ENCODE peak calls at places on chromosomes 16 and 17, in ten cellular contexts. One of them, this sample, is unnamed.

GRCh38 chr17:66952031-66952524 is 12.4 kb upstream of the CACNG4 start:
- DNase-seq in stimulated activated CD8-positive, alpha-beta memory T cell treated with anti-CD3 and anti-CD28 coated beads, Interleukin-4, amount 100 ng/mL, for 24 hours: no peak
- DNase-seq in activated T-cell treated with anti-CD3 and anti-CD28 coated beads for 24 hours: no peak
- DNase-seq in stimulated activated CD4-positive, alpha-beta T cell treated with anti-CD3 and anti-CD28 coated beads, Interleukin-2, amount 100 ng/mL, for 24 hours: no peak
- DNase-seq in heart left ventricle: no peak
- DNase-seq in activated T-helper 1 cell treated with anti-CD3 and anti-CD28 coated beads, Interleukin-2, amount 50 U/mL, for 16 hours: no peak
- DNase-seq in Ammon's horn: no peak
- DNase-seq in neuronal stem cell: no peak
- DNase-seq in NCI-H1436: no peak
- DNase-seq in psoas muscle: no peak
- DNase-seq in this sample: no peak

GRCh38 chr17:42378597-42379594 is 9.3 kb downstream of the STAT3 start:
- DNase-seq in stimulated activated CD8-positive, alpha-beta memory T cell treated with anti-CD3 and anti-CD28 coated beads, Interleukin-4, amount 100 ng/mL, for 24 hours: no peak
- DNase-seq in activated T-cell treated with anti-CD3 and anti-CD28 coated beads for 24 hours: no peak
- DNase-seq in stimulated activated CD4-positive, alpha-beta T cell treated with anti-CD3 and anti-CD28 coated beads, Interleukin-2, amount 100 ng/mL, for 24 hours: no peak
- DNase-seq in heart left ventricle: no peak
- DNase-seq in activated T-helper 1 cell treated with anti-CD3 and anti-CD28 coated beads, Interleukin-2, amount 50 U/mL, for 16 hours: no peak
- DNase-seq in Ammon's horn: peak
- DNase-seq in neuronal stem cell: no peak
- DNase-seq in NCI-H1436: no peak
- DNase-seq in psoas muscle: no peak
- DNase-seq in this sample: no peak

GRCh38 chr17:28574536-28574935 is 2.2 kb downstream of the ALDOC start:
- DNase-seq in stimulated activated CD8-positive, alpha-beta memory T cell treated with anti-CD3 and anti-CD28 coated beads, Interleukin-4, amount 100 ng/mL, for 24 hours: no peak
- DNase-seq in activated T-cell treated with anti-CD3 and anti-CD28 coated beads for 24 hours: no peak
- DNase-seq in stimulated activated CD4-positive, alpha-beta T cell treated with anti-CD3 and anti-CD28 coated beads, Interleukin-2, amount 100 ng/mL, for 24 hours: no peak
- DNase-seq in heart left ventricle: no peak
- DNase-seq in activated T-helper 1 cell treated with anti-CD3 and anti-CD28 coated beads, Interleukin-2, amount 50 U/mL, for 16 hours: no peak
- DNase-seq in Ammon's horn: no peak
- DNase-seq in neuronal stem cell: no peak
- DNase-seq in NCI-H1436: peak
- DNase-seq in psoas muscle: no peak
- DNase-seq in this sample: no peak

GRCh38 chr17:33647976-33648375 is 354.9 kb upstream of the ASIC2 start:
- DNase-seq in stimulated activated CD8-positive, alpha-beta memory T cell treated with anti-CD3 and anti-CD28 coated beads, Interleukin-4, amount 100 ng/mL, for 24 hours: no peak
- DNase-seq in activated T-cell treated with anti-CD3 and anti-CD28 coated beads for 24 hours: no peak
- DNase-seq in stimulated activated CD4-positive, alpha-beta T cell treated with anti-CD3 and anti-CD28 coated beads, Interleukin-2, amount 100 ng/mL, for 24 hours: no peak
- DNase-seq in heart left ventricle: no peak
- DNase-seq in activated T-helper 1 cell treated with anti-CD3 and anti-CD28 coated beads, Interleukin-2, amount 50 U/mL, for 16 hours: no peak
- DNase-seq in Ammon's horn: peak
- DNase-seq in neuronal stem cell: peak
- DNase-seq in NCI-H1436: no peak
- DNase-seq in psoas muscle: no peak
- DNase-seq in this sample: no peak

GRCh38 chr16:67026570-67026969 is 2.4 kb upstream of the CBFB start:
- DNase-seq in stimulated activated CD8-positive, alpha-beta memory T cell treated with anti-CD3 and anti-CD28 coated beads, Interleukin-4, amount 100 ng/mL, for 24 hours: no peak
- DNase-seq in activated T-cell treated with anti-CD3 and anti-CD28 coated beads for 24 hours: no peak
- DNase-seq in stimulated activated CD4-positive, alpha-beta T cell treated with anti-CD3 and anti-CD28 coated beads, Interleukin-2, amount 100 ng/mL, for 24 hours: no peak
- DNase-seq in heart left ventricle: no peak
- DNase-seq in activated T-helper 1 cell treated with anti-CD3 and anti-CD28 coated beads, Interleukin-2, amount 50 U/mL, for 16 hours: no peak
- DNase-seq in Ammon's horn: no peak
- DNase-seq in neuronal stem cell: no peak
- DNase-seq in NCI-H1436: no peak
- DNase-seq in psoas muscle: no peak
- DNase-seq in this sample: no peak

GRCh38 chr17:17355426-17355825 is 52.3 kb downstream of the NT5M start:
- DNase-seq in stimulated activated CD8-positive, alpha-beta memory T cell treated with anti-CD3 and anti-CD28 coated beads, Interleukin-4, amount 100 ng/mL, for 24 hours: no peak
- DNase-seq in activated T-cell treated with anti-CD3 and anti-CD28 coated beads for 24 hours: no peak
- DNase-seq in stimulated activated CD4-positive, alpha-beta T cell treated with anti-CD3 and anti-CD28 coated beads, Interleukin-2, amount 100 ng/mL, for 24 hours: no peak
- DNase-seq in heart left ventricle: no peak
- DNase-seq in activated T-helper 1 cell treated with anti-CD3 and anti-CD28 coated beads, Interleukin-2, amount 50 U/mL, for 16 hours: no peak
- DNase-seq in Ammon's horn: no peak
- DNase-seq in neuronal stem cell: no peak
- DNase-seq in NCI-H1436: peak
- DNase-seq in psoas muscle: no peak
- DNase-seq in this sample: no peak

GRCh38 chr17:4001048-4001590 is 36.9 kb upstream of the ATP2A3 start:
- DNase-seq in stimulated activated CD8-positive, alpha-beta memory T cell treated with anti-CD3 and anti-CD28 coated beads, Interleukin-4, amount 100 ng/mL, for 24 hours: no peak
- DNase-seq in activated T-cell treated with anti-CD3 and anti-CD28 coated beads for 24 hours: no peak
- DNase-seq in stimulated activated CD4-positive, alpha-beta T cell treated with anti-CD3 and anti-CD28 coated beads, Interleukin-2, amount 100 ng/mL, for 24 hours: no peak
- DNase-seq in heart left ventricle: no peak
- DNase-seq in activated T-helper 1 cell treated with anti-CD3 and anti-CD28 coated beads, Interleukin-2, amount 50 U/mL, for 16 hours: no peak
- DNase-seq in Ammon's horn: no peak
- DNase-seq in neuronal stem cell: no peak
- DNase-seq in NCI-H1436: no peak
- DNase-seq in psoas muscle: no peak
- DNase-seq in this sample: no peak

GRCh38 chr17:79788989-79789942 is 7.6 kb downstream of the CBX8 start:
- DNase-seq in stimulated activated CD8-positive, alpha-beta memory T cell treated with anti-CD3 and anti-CD28 coated beads, Interleukin-4, amount 100 ng/mL, for 24 hours: no peak
- DNase-seq in activated T-cell treated with anti-CD3 and anti-CD28 coated beads for 24 hours: no peak
- DNase-seq in stimulated activated CD4-positive, alpha-beta T cell treated with anti-CD3 and anti-CD28 coated beads, Interleukin-2, amount 100 ng/mL, for 24 hours: no peak
- DNase-seq in heart left ventricle: no peak
- DNase-seq in activated T-helper 1 cell treated with anti-CD3 and anti-CD28 coated beads, Interleukin-2, amount 50 U/mL, for 16 hours: no peak
- DNase-seq in Ammon's horn: no peak
- DNase-seq in neuronal stem cell: no peak
- DNase-seq in NCI-H1436: no peak
- DNase-seq in psoas muscle: no peak
- DNase-seq in this sample: no peak